ENCODE peak calls at places on chromosomes 4 and X, in six cellular contexts. S, G, H, M, F and Z are unnamed samples.

GRCh38 chr4:26360864-26361263 is 40.0 kb downstream of the RBPJ start:
- DNase-seq in F (no peak), S (no peak), G (no peak), M (no peak), H (no peak), Z (no peak)

GRCh38 chrX:96006281-96006680 is 678.4 kb upstream of the DIAPH2 start:
- DNase-seq in M (no peak), F (no peak), S (no peak), G (no peak), H (no peak), Z (no peak)

GRCh38 chr4:74097631-74098550 is 1.1 kb downstream of the CXCL2 start:
- DNase-seq in S (no peak), G (no peak), M (no peak), F (no peak), H (no peak), Z (no peak)

GRCh38 chrX:9997041-9997440 is 29.9 kb downstream of the CLDN34 start:
- DNase-seq in F (no peak), S (no peak), H (no peak), M (no peak), G (no peak), Z (no peak)

GRCh38 chr4:7557447-7557846 is 122.7 kb upstream of the PSAPL1 start:
- DNase-seq in S (no peak), G (peak; percentile 21), H (no peak), F (no peak), M (no peak), Z (no peak)

GRCh38 chr4:142085631-142086292 is 449.4 kb downstream of the IL15 start:
- DNase-seq in G (no peak), H (no peak), F (no peak), S (no peak), M (no peak), Z (no peak)

GRCh38 chrX:55758033-55758432 is 40.5 kb downstream of the RRAGB start:
- DNase-seq in M (no peak), S (no peak), G (no peak), F (no peak), H (no peak), Z (no peak)

GRCh38 chr4:105670684-105671083 is 37.8 kb downstream of the INTS12 start:
- DNase-seq in F (no peak), M (no peak), S (no peak), G (peak; percentile 23), H (no peak), Z (no peak)

GRCh38 chrX:150196300-150196699 is 166.8 kb upstream of the MAMLD1 start:
- DNase-seq in M (no peak), G (no peak), F (no peak), S (no peak), H (no peak), Z (no peak)

GRCh38 chr4:153243464-153243863 is 39.2 kb downstream of the TRIM2 start:
- DNase-seq in G (no peak), F (no peak), M (no peak), H (no peak), S (no peak), Z (no peak)

GRCh38 chr4:154491731-154492249 is at the start of gene DCHS2:
- DNase-seq in S (peak; percentile 86), F (peak; percentile 78), H (no peak), G (peak; percentile 24), M (peak; percentile 37), Z (peak; percentile 19)

GRCh38 chrX:132875705-132876508 is 82.5 kb downstream of the HS6ST2 start:
- DNase-seq in G (no peak), F (no peak), S (no peak), M (no peak), H (no peak), Z (no peak)

GRCh38 chrX:114162068-114162735 is 421.7 kb upstream of the HTR2C start:
- DNase-seq in F (peak; percentile 69), M (no peak), H (no peak), G (peak; percentile 0), S (peak; percentile 21), Z (no peak)

GRCh38 chr4:140633154-140633553 is 64.4 kb upstream of the UCP1 start:
- DNase-seq in S (no peak), F (no peak), H (no peak), G (no peak), M (no peak), Z (no peak)

GRCh38 chrX:5971300-5971699 is 257.4 kb downstream of the NLGN4X start:
- DNase-seq in M (no peak), G (no peak), H (no peak), F (no peak), S (no peak), Z (no peak)

GRCh38 chr4:184348311-184349233 is 125.8 kb downstream of the IRF2 start:
- DNase-seq in M (no peak), S (peak; percentile 45), H (peak; percentile 32), F (no peak), G (peak; percentile 99), Z (no peak)
- TF ChIP-seq POLR2A in M (no peak), S (no peak), H (no peak), F (no peak), G (peak; percentile 81), Z (no peak)

GRCh38 chr4:69470561-69470960 is 25.1 kb downstream of the UGT2B4 start:
- DNase-seq in M (no peak), S (no peak), G (no peak), F (no peak), H (no peak), Z (no peak)
- TF ChIP-seq TAF1 in M (no peak), S (no peak), G (no peak), F (no peak), H (no peak), Z (no peak)

GRCh38 chr4:121800961-121801714 is at the start of gene EXOSC9:
- DNase-seq in F (peak; percentile 99), H (peak; percentile 88), M (peak; percentile 55), G (peak; percentile 87), S (peak; percentile 88), Z (peak; percentile 52)
- TF ChIP-seq POLR2A in F (peak; percentile 96), H (peak; percentile 84), M (peak; percentile 76), G (peak; percentile 92), S (peak; percentile 96), Z (peak; percentile 91)

DNA sequence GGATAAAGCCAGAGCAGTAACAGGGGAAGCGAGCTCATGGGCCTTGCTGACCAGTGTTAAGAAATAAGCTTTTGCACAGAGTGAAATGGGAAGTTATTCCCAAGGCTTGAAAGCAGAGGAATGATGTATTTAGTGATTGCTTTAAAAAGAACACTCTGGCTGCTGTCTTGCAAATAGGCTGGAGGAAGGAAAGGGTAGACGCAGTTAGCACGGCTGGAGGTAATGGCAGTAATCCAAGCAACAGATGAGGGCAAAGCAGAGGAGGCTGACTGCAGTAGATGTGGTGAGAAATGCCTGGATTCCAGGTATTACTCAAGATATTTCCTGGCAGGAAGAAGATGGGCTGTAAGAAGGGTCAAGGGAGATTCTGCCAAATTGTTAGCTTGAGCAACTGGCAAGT is 1342.3 kb upstream of the AGA start:
- DNase-seq in M (no peak), H (no peak), F (no peak), G (no peak), S (no peak), Z (no peak)
- TF ChIP-seq TAF1 in M (no peak), H (no peak), F (no peak), G (no peak), S (no peak), Z (no peak)

GRCh38 chr4:145180298-145181090 is at the start of gene OTUD4:
- DNase-seq in S (peak; percentile 90), H (peak; percentile 79), G (peak; percentile 87), M (peak; percentile 74), F (peak; percentile 90), Z (peak; percentile 70)

GRCh38 chr4:145178740-145179139 is 1.6 kb downstream of the OTUD4 start:
- DNase-seq in G (no peak), F (no peak), M (no peak), H (no peak), S (peak; percentile 49), Z (no peak)

GRCh38 chr4:145181091-145181501 is 707 bp upstream of the OTUD4 start:
- DNase-seq in H (no peak), S (no peak), F (no peak), G (no peak), M (no peak), Z (no peak)

GRCh38 chr4:145177906-145178538 is 2.4 kb downstream of the OTUD4 start:
- DNase-seq in F (no peak), M (no peak), H (no peak), G (peak; percentile 71), S (no peak), Z (no peak)

DNA sequence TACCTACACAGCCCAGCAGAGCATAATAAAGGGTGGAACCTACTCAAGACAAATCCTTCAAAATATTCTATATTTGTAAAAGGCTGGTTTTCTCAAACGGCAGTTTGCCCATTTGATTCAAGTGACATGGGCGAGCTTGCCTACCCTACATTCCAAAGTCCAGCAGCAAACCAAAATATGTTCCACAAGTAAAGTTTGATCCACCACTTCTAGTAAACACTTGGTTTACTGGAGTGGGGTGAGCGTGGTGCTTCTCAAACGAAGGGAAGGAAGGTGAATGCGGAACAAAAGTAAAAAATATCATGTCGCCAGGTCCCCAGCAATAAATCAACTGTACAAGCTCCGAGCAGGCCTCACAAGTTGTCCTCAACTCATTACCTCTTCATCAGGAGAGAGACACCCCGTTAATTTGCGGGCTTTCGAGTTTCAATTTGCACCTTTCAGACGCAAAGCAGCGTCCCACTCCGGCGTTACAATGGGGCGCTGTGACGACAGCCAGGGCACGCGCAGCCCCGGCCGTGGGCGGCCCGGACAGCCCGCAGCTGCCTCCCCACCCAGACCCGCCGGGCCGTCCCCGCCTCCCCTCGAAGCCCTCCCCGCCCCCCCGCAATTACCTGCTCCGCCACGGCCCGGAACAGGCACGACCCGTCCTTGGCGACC is 1.1 kb downstream of the OTUD4 start:
- DNase-seq in S (peak; percentile 77), F (peak; percentile 54), H (peak; percentile 65), G (peak; percentile 21), M (no peak), Z (peak; percentile 47)
- TF ChIP-seq POLR2A in S (peak; percentile 59), F (peak; percentile 28), H (peak; percentile 62), G (peak; percentile 50), M (peak; percentile 85), Z (peak; percentile 62)